ENCODE peak calls at places on chromosomes 6 and 20, in five cellular contexts. S is HS-5, Q is RPMI7951, V is NCI-H69, X is nephron progenitor cell. B is an unnamed sample.

GRCh38 chr6:9315966-9316650 is 880.8 kb upstream of the SLC35B3 start:
- DNase-seq in S (no peak), Q (no peak), V (peak), X (no peak), B (no peak)

GRCh38 chr6:25637946-25638345 is 14.1 kb upstream of the SCGN start:
- DNase-seq in S (no peak), Q (no peak), V (peak), X (no peak), B (peak)

GRCh38 chr6:147054158-147054557 is 150.1 kb upstream of the STXBP5 start:
- DNase-seq in S (no peak), Q (no peak), V (peak), X (no peak), B (no peak)

GRCh38 chr6:36677059-36677749 is 1.3 kb upstream of the CDKN1A start:
- DNase-seq in S (no peak), Q (no peak), V (peak), X (no peak), B (no peak)

GRCh38 chr20:59598625-59599310 is 5.6 kb upstream of the PHACTR3 start:
- DNase-seq in S (peak), Q (peak), V (peak), X (peak), B (peak)

GRCh38 chr6:44779130-44779826 is 391.8 kb downstream of the CDC5L start:
- DNase-seq in S (no peak), Q (no peak), V (no peak), X (no peak), B (no peak)

GRCh38 chr6:103893082-103893481 is 966.6 kb downstream of the HACE1 start:
- DNase-seq in S (peak), Q (no peak), V (peak), X (no peak), B (peak)

GRCh38 chr6:150194200-150194599 is 51.4 kb downstream of the PPP1R14C start:
- DNase-seq in S (no peak), Q (no peak), V (peak), X (no peak), B (no peak)

GRCh38 chr20:62331347-62331746 is 28.6 kb downstream of the ADRM1 start:
- DNase-seq in S (no peak), Q (no peak), V (no peak), X (no peak), B (no peak)

GRCh38 chr6:16684896-16685554 is 76.2 kb downstream of the ATXN1 start:
- DNase-seq in S (no peak), Q (peak), V (peak), X (no peak), B (peak)

GRCh38 chr20:11965602-11966001 is 47.9 kb downstream of the BTBD3 start:
- DNase-seq in S (no peak), Q (no peak), V (peak), X (no peak), B (no peak)

GRCh38 chr6:52417675-52418111 is 2.4 kb upstream of the EFHC1 start:
- DNase-seq in S (peak), Q (peak), V (peak), X (no peak), B (peak)

GRCh38 chr6:96015791-96016776 is at the start of gene FUT9:
- DNase-seq in S (no peak), Q (no peak), V (peak), X (peak), B (peak)

GRCh38 chr6:161660666-161661571 is 387.1 kb upstream of the AGPAT4 start:
- DNase-seq in S (no peak), Q (peak), V (no peak), X (no peak), B (no peak)

GRCh38 chr20:45368221-45368980 is 5.4 kb downstream of the SYS1 start:
- DNase-seq in S (no peak), Q (no peak), V (no peak), X (no peak), B (no peak)

GRCh38 chr6:154370545-154370944 is 13.9 kb upstream of the IPCEF1 start:
- DNase-seq in S (no peak), Q (peak), V (peak), X (no peak), B (peak)

GRCh38 chr6:146543940-146544661 is 468 bp downstream of the RAB32 start:
- DNase-seq in S (no peak), Q (peak), V (no peak), X (peak), B (peak)

GRCh38 chr20:49452011-49452482 is 30.4 kb downstream of the KCNB1 start:
- DNase-seq in S (peak), Q (peak), V (no peak), X (no peak), B (peak)

GRCh38 chr6:137233561-137234504 is 14.6 kb upstream of the IFNGR1 start:
- DNase-seq in S (no peak), Q (peak), V (no peak), X (no peak), B (peak)

GRCh38 chr20:51125774-51126173 is 102.9 kb upstream of the KCNG1 start:
- DNase-seq in S (no peak), Q (no peak), V (no peak), X (no peak), B (no peak)

GRCh38 chr6:135128268-135128914 is 52.7 kb upstream of the MYB start:
- DNase-seq in S (no peak), Q (no peak), V (no peak), X (no peak), B (no peak)

B was measured in cardiac muscle cell.